ENCODE peak calls at places on chromosomes 16 and 17, in seven cellular contexts. E, K, A, V, S, N and Z are unnamed samples.
A peak's percentile ranks its signal among the peaks of the same experiment; 100 is the strongest.

GRCh38 chr17:62172492-62173291 is 107.6 kb upstream of the MED13 start:
- DNase-seq in E (no peak), K (no peak), A (no peak), V (no peak), S (no peak), N (no peak), Z (no peak)

GRCh38 chr17:76292567-76292966 is 15.5 kb downstream of the QRICH2 start:
- DNase-seq in E (no peak), K (no peak), A (no peak), V (no peak), S (no peak), N (no peak), Z (no peak)

GRCh38 chr16:880471-881171 is 80.1 kb upstream of the GNG13 start:
- DNase-seq in E (no peak), K (no peak), A (no peak), V (no peak), S (no peak), N (no peak), Z (no peak)

GRCh38 chr16:30473231-30474061 is 904 bp downstream of the ITGAL start:
- DNase-seq in E (no peak), K (no peak), A (peak; percentile 55), V (peak; percentile 55), S (no peak), N (no peak), Z (peak; percentile 21)

GRCh38 chr17:50501054-50501453 is 7.2 kb upstream of the MYCBPAP start:
- DNase-seq in E (no peak), K (peak; percentile 63), A (peak; percentile 54), V (no peak), S (no peak), N (no peak), Z (no peak)

GRCh38 chr17:60087882-60088669 is 9.4 kb upstream of the HEATR6 start:
- DNase-seq in E (peak; percentile 89), K (no peak), A (no peak), V (no peak), S (no peak), N (no peak), Z (no peak)

GRCh38 chr17:36980281-36980761 is 31.6 kb downstream of the AATF start:
- DNase-seq in E (peak; percentile 31), K (peak; percentile 52), A (no peak), V (no peak), S (peak; percentile 2), N (no peak), Z (no peak)

GRCh38 chr16:27240948-27241531 is 27.5 kb downstream of the NSMCE1 start:
- DNase-seq in E (no peak), K (peak; percentile 76), A (peak; percentile 16), V (no peak), S (no peak), N (no peak), Z (no peak)

GRCh38 chr17:38336838-38337237 is 6.9 kb downstream of the GPR179 start:
- DNase-seq in E (no peak), K (no peak), A (no peak), V (no peak), S (no peak), N (no peak), Z (no peak)

GRCh38 chr16:25481636-25482035 is 210.1 kb upstream of the HS3ST4 start:
- DNase-seq in E (no peak), K (no peak), A (no peak), V (no peak), S (no peak), N (no peak), Z (no peak)

GRCh38 chr16:88505405-88506082 is 52.5 kb downstream of the ZFPM1 start:
- DNase-seq in E (no peak), K (peak; percentile 50), A (peak; percentile 73), V (peak; percentile 43), S (no peak), N (peak; percentile 76), Z (no peak)

GRCh38 chr16:14193316-14193871 is 122.3 kb downstream of the MRTFB start:
- DNase-seq in E (no peak), K (no peak), A (peak; percentile 69), V (no peak), S (no peak), N (peak; percentile 16), Z (no peak)

GRCh38 chr16:64202571-64202970 is 919.3 kb downstream of the CDH11 start:
- DNase-seq in E (no peak), K (no peak), A (no peak), V (no peak), S (no peak), N (no peak), Z (no peak)

GRCh38 chr16:46743232-46743719 is 4.9 kb downstream of the MYLK3 start:
- DNase-seq in E (no peak), K (peak; percentile 46), A (no peak), V (no peak), S (no peak), N (no peak), Z (no peak)

GRCh38 chr17:77370536-77370935 is 229.8 kb downstream of the SEC14L1 start:
- DNase-seq in E (no peak), K (no peak), A (peak; percentile 2), V (no peak), S (no peak), N (no peak), Z (no peak)

GRCh38 chr16:49793244-49793643 is 62.7 kb downstream of the ZNF423 start:
- DNase-seq in E (no peak), K (no peak), A (no peak), V (no peak), S (no peak), N (no peak), Z (no peak)

GRCh38 chr17:39939588-39940419 is 12.3 kb downstream of the LRRC3C start:
- DNase-seq in E (no peak), K (peak; percentile 40), A (peak; percentile 63), V (peak; percentile 22), S (no peak), N (peak; percentile 40), Z (peak; percentile 8)

GRCh38 chr17:75842411-75842810 is 1.8 kb downstream of the UNC13D start:
- DNase-seq in E (no peak), K (no peak), A (no peak), V (no peak), S (no peak), N (no peak), Z (no peak)

GRCh38 chr17:79849953-79850352 is 10.7 kb upstream of the CBX4 start:
- DNase-seq in E (no peak), K (no peak), A (no peak), V (no peak), S (no peak), N (no peak), Z (no peak)

GRCh38 chr17:79192503-79193500 is 118.2 kb downstream of the ENGASE start:
- DNase-seq in E (no peak), K (peak; percentile 58), A (peak; percentile 68), V (no peak), S (no peak), N (peak; percentile 2), Z (no peak)

GRCh38 chr16:10926094-10926493 is 16.2 kb downstream of the DEXI start:
- DNase-seq in E (no peak), K (no peak), A (no peak), V (no peak), S (no peak), N (no peak), Z (no peak)

GRCh38 chr17:76869878-76870714 is 1.9 kb downstream of the MGAT5B start:
- DNase-seq in E (no peak), K (peak; percentile 23), A (no peak), V (no peak), S (no peak), N (no peak), Z (no peak)